ENCODE peak calls at places on chromosomes 3 and 15, in six cellular contexts. One of them, this sample, is unnamed.

GRCh38 chr3:57701781-57702180 is 8.9 kb upstream of the DENND6A start:
- DNase-seq in GM12865: no peak
- DNase-seq in NCI-H69: no peak
- DNase-seq in hippocampal formation: no peak
- DNase-seq in T-helper 17 cell: no peak
- DNase-seq in Calu3: no peak
- DNase-seq in this sample: no peak

GRCh38 chr3:177816667-177817208 is 619.5 kb upstream of the TBL1XR1 start:
- DNase-seq in NCI-H69: peak
- DNase-seq in hippocampal formation: no peak
- DNase-seq in GM12865: no peak
- DNase-seq in T-helper 17 cell: no peak
- DNase-seq in Calu3: peak
- DNase-seq in this sample: no peak

GRCh38 chr3:174363256-174363655 is 495.9 kb upstream of the NAALADL2 start:
- DNase-seq in Calu3: no peak
- DNase-seq in hippocampal formation: no peak
- DNase-seq in NCI-H69: no peak
- DNase-seq in T-helper 17 cell: no peak
- DNase-seq in GM12865: no peak
- DNase-seq in this sample: no peak

GRCh38 chr3:157354722-157355121 is 81.9 kb upstream of the PTX3 start:
- DNase-seq in T-helper 17 cell: no peak
- DNase-seq in NCI-H69: peak
- DNase-seq in Calu3: peak
- DNase-seq in hippocampal formation: no peak
- DNase-seq in GM12865: peak
- DNase-seq in this sample: no peak

GRCh38 chr3:171001957-171002694 is 24.4 kb downstream of the SLC2A2 start:
- DNase-seq in GM12865: no peak
- DNase-seq in NCI-H69: no peak
- DNase-seq in hippocampal formation: no peak
- DNase-seq in T-helper 17 cell: no peak
- DNase-seq in Calu3: peak
- DNase-seq in this sample: no peak

GRCh38 chr3:137294139-137294538 is 336.4 kb downstream of the IL20RB start:
- DNase-seq in NCI-H69: no peak
- DNase-seq in GM12865: no peak
- DNase-seq in T-helper 17 cell: no peak
- DNase-seq in Calu3: no peak
- DNase-seq in hippocampal formation: no peak
- DNase-seq in this sample: no peak

GRCh38 chr3:39812537-39812936 is 3.1 kb downstream of the MYRIP start:
- DNase-seq in T-helper 17 cell: no peak
- DNase-seq in Calu3: peak
- DNase-seq in NCI-H69: peak
- DNase-seq in hippocampal formation: no peak
- DNase-seq in GM12865: no peak
- DNase-seq in this sample: no peak

GRCh38 chr15:89802231-89802928 is 12.3 kb downstream of the ANPEP start:
- DNase-seq in T-helper 17 cell: no peak
- DNase-seq in Calu3: no peak
- DNase-seq in GM12865: no peak
- DNase-seq in hippocampal formation: no peak
- DNase-seq in NCI-H69: peak
- DNase-seq in this sample: no peak

GRCh38 chr3:18207232-18207631 is 217.9 kb downstream of the SATB1 start:
- DNase-seq in hippocampal formation: no peak
- DNase-seq in GM12865: no peak
- DNase-seq in T-helper 17 cell: no peak
- DNase-seq in NCI-H69: no peak
- DNase-seq in Calu3: no peak
- DNase-seq in this sample: no peak

GRCh38 chr3:44954962-44955361 is 21.0 kb downstream of the ZDHHC3 start:
- DNase-seq in hippocampal formation: no peak
- DNase-seq in Calu3: peak
- DNase-seq in T-helper 17 cell: no peak
- DNase-seq in GM12865: peak
- DNase-seq in NCI-H69: peak
- DNase-seq in this sample: no peak

GRCh38 chr3:81521855-81522254 is 239.6 kb downstream of the GBE1 start:
- DNase-seq in GM12865: no peak
- DNase-seq in Calu3: no peak
- DNase-seq in T-helper 17 cell: no peak
- DNase-seq in hippocampal formation: no peak
- DNase-seq in NCI-H69: no peak
- DNase-seq in this sample: no peak

GRCh38 chr15:40591310-40591845 is 2.7 kb upstream of the KNL1 start:
- DNase-seq in hippocampal formation: no peak
- DNase-seq in GM12865: no peak
- DNase-seq in NCI-H69: peak
- DNase-seq in T-helper 17 cell: no peak
- DNase-seq in Calu3: no peak
- DNase-seq in this sample: no peak

GRCh38 chr3:124142389-124142970 is 150.6 kb upstream of the ROPN1 start:
- DNase-seq in GM12865: no peak
- DNase-seq in NCI-H69: peak
- DNase-seq in hippocampal formation: no peak
- DNase-seq in T-helper 17 cell: no peak
- DNase-seq in Calu3: no peak
- DNase-seq in this sample: no peak

GRCh38 chr3:58048301-58048700 is 40.1 kb downstream of the FLNB start:
- DNase-seq in Calu3: peak
- DNase-seq in hippocampal formation: no peak
- DNase-seq in NCI-H69: peak
- DNase-seq in GM12865: peak
- DNase-seq in T-helper 17 cell: no peak
- DNase-seq in this sample: no peak

GRCh38 chr15:40050788-40051615 is 12.0 kb upstream of the SRP14 start:
- DNase-seq in GM12865: no peak
- DNase-seq in T-helper 17 cell: no peak
- DNase-seq in NCI-H69: peak
- DNase-seq in Calu3: no peak
- DNase-seq in hippocampal formation: no peak
- DNase-seq in this sample: no peak

GRCh38 chr15:69762373-69763148 is 309.9 kb downstream of the RPLP1 start:
- DNase-seq in GM12865: no peak
- DNase-seq in T-helper 17 cell: no peak
- DNase-seq in NCI-H69: peak
- DNase-seq in hippocampal formation: no peak
- DNase-seq in Calu3: no peak
- DNase-seq in this sample: no peak

This sample was measured in frontal cortex.